ENCODE peak calls at places on chromosomes 5 and 9, in four cellular contexts. One of them, this sample, is unnamed.

GRCh38 chr9:126695186-126696090 is 81.7 kb downstream of the LMX1B start:
- DNase-seq in HCT116: no peak
- DNase-seq in HepG2: no peak
- DNase-seq in K562: no peak
- DNase-seq in this sample: no peak

GRCh38 chr5:174347183-174347582 is 301.7 kb downstream of the NSG2 start:
- DNase-seq in HCT116: no peak
- DNase-seq in HepG2: no peak
- DNase-seq in K562: no peak
- DNase-seq in this sample: no peak

GRCh38 chr9:117414906-117415583 is at the start of gene ASTN2:
- DNase-seq in HCT116: no peak
- DNase-seq in HepG2: no peak
- DNase-seq in K562: no peak
- DNase-seq in this sample: no peak

GRCh38 chr9:108550111-108550510 is 305.7 kb downstream of the ACTL7B start:
- DNase-seq in HCT116: no peak
- DNase-seq in HepG2: no peak
- DNase-seq in K562: no peak
- DNase-seq in this sample: no peak

GRCh38 chr5:124980174-124980941 is 233.9 kb upstream of the ZNF608 start:
- DNase-seq in HCT116: no peak
- DNase-seq in HepG2: no peak
- DNase-seq in K562: no peak
- DNase-seq in this sample: no peak

GRCh38 chr9:100196828-100197227 is 97.8 kb downstream of the INVS start:
- DNase-seq in HCT116: no peak
- DNase-seq in HepG2: no peak
- DNase-seq in K562: no peak
- DNase-seq in this sample: no peak

GRCh38 chr5:169429044-169429443 is 128.1 kb upstream of the SLIT3 start:
- DNase-seq in HCT116: no peak
- DNase-seq in HepG2: no peak
- DNase-seq in K562: no peak
- DNase-seq in this sample: no peak

GRCh38 chr5:73344835-73345234 is 103.7 kb downstream of the FOXD1 start:
- DNase-seq in HCT116: no peak
- DNase-seq in HepG2: no peak
- DNase-seq in K562: no peak
- DNase-seq in this sample: no peak

GRCh38 chr9:111662851-111663823 is 1.7 kb downstream of the GNG10 start:
- DNase-seq in HCT116: no peak
- DNase-seq in HepG2: no peak
- DNase-seq in K562: peak
- DNase-seq in this sample: no peak

GRCh38 chr5:67149933-67150523 is 46.6 kb downstream of the CD180 start:
- DNase-seq in HCT116: no peak
- DNase-seq in HepG2: no peak
- DNase-seq in K562: no peak
- DNase-seq in this sample: no peak

GRCh38 chr9:4066120-4066519 is 233.7 kb downstream of the GLIS3 start:
- DNase-seq in HCT116: no peak
- DNase-seq in HepG2: no peak
- DNase-seq in K562: no peak
- DNase-seq in this sample: no peak

GRCh38 chr5:139709587-139710369 is 61.6 kb downstream of the CXXC5 start:
- DNase-seq in HCT116: no peak
- DNase-seq in HepG2: no peak
- DNase-seq in K562: peak
- DNase-seq in this sample: no peak

GRCh38 chr5:28402590-28403301 is 1364.4 kb upstream of the CDH9 start:
- DNase-seq in HCT116: no peak
- DNase-seq in HepG2: no peak
- DNase-seq in K562: no peak
- DNase-seq in this sample: no peak

GRCh38 chr5:53029608-53030007 is 40.5 kb downstream of the ITGA2 start:
- DNase-seq in HCT116: no peak
- DNase-seq in HepG2: no peak
- DNase-seq in K562: no peak
- DNase-seq in this sample: no peak

GRCh38 chr9:32424616-32425015 is 40.2 kb downstream of the ACO1 start:
- DNase-seq in HCT116: no peak
- DNase-seq in HepG2: no peak
- DNase-seq in K562: no peak
- DNase-seq in this sample: no peak

GRCh38 chr9:124453586-124454191 is 3.4 kb downstream of the ADGRD2 start:
- DNase-seq in HCT116: peak
- DNase-seq in HepG2: no peak
- DNase-seq in K562: peak
- DNase-seq in this sample: no peak

GRCh38 chr9:7240569-7241311 is 483.0 kb downstream of the KDM4C start:
- DNase-seq in HCT116: no peak
- DNase-seq in HepG2: no peak
- DNase-seq in K562: no peak
- DNase-seq in this sample: no peak

GRCh38 chr9:128420651-128421473 is at the start of gene CERCAM:
- DNase-seq in HCT116: no peak
- DNase-seq in HepG2: peak
- DNase-seq in K562: peak
- DNase-seq in this sample: no peak

GRCh38 chr5:179233909-179234562 is 111.2 kb downstream of the ADAMTS2 start:
- DNase-seq in HCT116: no peak
- DNase-seq in HepG2: no peak
- DNase-seq in K562: no peak
- DNase-seq in this sample: no peak

GRCh38 chr5:39057745-39058144 is 16.5 kb downstream of the RICTOR start:
- DNase-seq in HCT116: no peak
- DNase-seq in HepG2: no peak
- DNase-seq in K562: no peak
- DNase-seq in this sample: no peak

GRCh38 chr5:107849118-107849517 is 178.4 kb upstream of the EFNA5 start:
- DNase-seq in HCT116: no peak
- DNase-seq in HepG2: no peak
- DNase-seq in K562: no peak
- DNase-seq in this sample: no peak

GRCh38 chr9:88593537-88594185 is 58.7 kb downstream of the NXNL2 start:
- DNase-seq in HCT116: peak
- DNase-seq in HepG2: peak
- DNase-seq in K562: peak
- DNase-seq in this sample: peak

GRCh38 chr9:93345630-93346239 is 105.8 kb upstream of the FAM120A start:
- DNase-seq in HCT116: no peak
- DNase-seq in HepG2: no peak
- DNase-seq in K562: no peak
- DNase-seq in this sample: no peak

GRCh38 chr9:126860757-126861466 is 473 bp downstream of the ZBTB34 start:
- DNase-seq in HCT116: no peak
- DNase-seq in HepG2: no peak
- DNase-seq in K562: no peak
- DNase-seq in this sample: no peak

GRCh38 chr9:110104201-110104845 is 103.6 kb downstream of the C9orf152 start:
- DNase-seq in HCT116: no peak
- DNase-seq in HepG2: no peak
- DNase-seq in K562: no peak
- DNase-seq in this sample: no peak

DNA sequence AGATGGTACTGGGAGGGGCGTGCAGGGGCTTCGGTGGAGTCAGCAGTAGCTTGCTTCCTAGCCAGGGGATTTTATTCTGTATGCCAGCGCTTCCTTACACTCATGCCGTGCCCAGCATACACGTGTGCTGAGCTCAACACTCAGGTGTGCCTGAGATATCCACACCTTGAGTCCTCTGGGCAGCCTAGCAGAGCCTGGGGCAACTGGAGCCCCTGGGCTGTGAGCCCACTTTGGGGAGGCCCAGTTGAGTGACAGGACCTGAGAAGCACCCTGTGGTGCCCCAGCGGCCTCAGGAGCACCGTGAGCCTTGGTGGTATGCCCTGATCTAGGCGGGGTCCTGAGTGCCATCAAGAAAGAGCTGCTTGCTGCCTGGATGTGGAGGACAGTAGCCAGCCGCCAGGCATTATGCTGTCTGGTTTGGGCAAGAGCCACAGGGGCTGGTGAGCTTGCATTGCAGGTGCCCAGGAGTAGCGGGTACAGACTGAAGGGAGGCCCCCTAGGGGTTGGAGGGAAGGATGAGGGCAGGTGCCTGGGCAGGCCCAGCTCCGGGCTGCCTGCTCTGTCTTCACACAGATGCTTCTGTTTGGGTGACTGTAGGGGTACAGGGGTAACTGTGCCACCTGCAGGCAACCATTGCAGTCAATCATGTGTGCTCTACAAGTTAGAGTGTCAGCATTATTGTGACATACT is 42.9 kb downstream of the BNIP1 start:
- DNase-seq in HCT116: peak
- DNase-seq in HepG2: peak
- DNase-seq in K562: no peak
- DNase-seq in this sample: no peak
- TF ChIP-seq TCF7L2 in HCT116: no peak
- TF ChIP-seq TCF7L2 in HepG2: no peak
- TF ChIP-seq TCF7L2 in K562: no peak
- TF ChIP-seq TCF7L2 in this sample: no peak

GRCh38 chr9:90546200-90546599 is 96.4 kb downstream of the DIRAS2 start:
- DNase-seq in HCT116: no peak
- DNase-seq in HepG2: peak
- DNase-seq in K562: no peak
- DNase-seq in this sample: no peak

GRCh38 chr9:90547896-90548295 is 94.7 kb downstream of the DIRAS2 start:
- DNase-seq in HCT116: no peak
- DNase-seq in HepG2: no peak
- DNase-seq in K562: no peak
- DNase-seq in this sample: no peak

GRCh38 chr9:90539266-90539665 is 103.4 kb downstream of the DIRAS2 start:
- DNase-seq in HCT116: no peak
- DNase-seq in HepG2: no peak
- DNase-seq in K562: no peak
- DNase-seq in this sample: no peak

GRCh38 chr9:90540734-90541133 is 101.9 kb downstream of the DIRAS2 start:
- DNase-seq in HCT116: no peak
- DNase-seq in HepG2: no peak
- DNase-seq in K562: no peak
- DNase-seq in this sample: no peak

DNA sequence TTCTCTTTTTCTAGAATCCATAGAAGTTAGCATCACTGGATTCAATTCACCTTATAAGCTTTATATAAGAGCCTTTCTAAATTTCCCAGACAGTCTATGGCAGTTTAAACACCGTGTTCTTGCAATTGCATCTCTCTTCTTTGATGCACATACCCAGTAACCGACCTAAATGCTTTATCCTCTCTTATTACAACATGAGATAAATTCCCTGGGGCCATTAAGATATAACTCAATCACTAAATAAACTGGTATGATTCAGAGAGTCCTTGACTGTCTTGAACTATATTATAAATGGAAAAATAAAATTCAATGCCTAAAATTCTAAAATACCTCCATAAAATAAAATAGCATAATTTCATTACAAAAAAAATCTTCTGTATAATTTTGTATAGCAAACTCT is 98.1 kb downstream of the DIRAS2 start:
- DNase-seq in HCT116: no peak
- DNase-seq in HepG2: no peak
- DNase-seq in K562: no peak
- DNase-seq in this sample: no peak
- H3K4me3 ChIP-seq in HCT116: no peak
- H3K4me3 ChIP-seq in HepG2: no peak
- H3K4me3 ChIP-seq in K562: no peak
- H3K4me3 ChIP-seq in this sample: no peak

DNA sequence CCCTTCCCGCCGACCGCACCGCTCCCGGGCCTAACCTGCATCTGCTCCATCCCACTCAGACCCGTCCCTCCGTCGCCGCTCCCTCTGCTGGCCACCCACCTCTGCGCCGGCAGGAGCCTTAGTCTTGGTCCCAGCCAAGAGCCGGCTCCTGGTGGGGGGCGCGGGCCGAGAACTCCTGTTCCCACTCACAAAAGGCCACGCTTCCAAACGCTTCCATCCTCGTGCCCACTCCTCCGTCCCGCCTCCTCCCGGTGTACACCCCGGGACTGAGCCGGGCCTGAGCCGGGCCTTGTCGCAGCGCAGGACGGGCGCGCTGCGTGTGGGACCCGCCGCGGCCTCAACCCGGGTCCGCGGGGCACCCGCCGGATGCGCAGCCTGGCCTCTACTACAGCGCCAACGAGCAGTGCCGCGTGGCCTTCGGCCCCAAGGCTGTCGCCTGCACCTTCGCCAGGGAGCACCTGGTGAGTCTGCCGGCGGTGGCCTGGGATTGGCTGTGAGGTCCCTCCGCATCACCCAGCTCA is 7.5 kb downstream of the ADAMTS13 start:
- DNase-seq in HCT116: no peak
- DNase-seq in HepG2: peak
- DNase-seq in K562: peak
- DNase-seq in this sample: no peak
- TF ChIP-seq TCF7L2 in HCT116: no peak
- TF ChIP-seq TCF7L2 in HepG2: no peak
- TF ChIP-seq TCF7L2 in K562: no peak
- TF ChIP-seq TCF7L2 in this sample: no peak

GRCh38 chr9:137044042-137044441 is 1.9 kb downstream of the NPDC1 start:
- DNase-seq in HCT116: no peak
- DNase-seq in HepG2: no peak
- DNase-seq in K562: no peak
- DNase-seq in this sample: no peak

GRCh38 chr9:137046094-137046787 is at the start of gene NPDC1:
- DNase-seq in HCT116: peak
- DNase-seq in HepG2: peak
- DNase-seq in K562: peak
- DNase-seq in this sample: no peak

GRCh38 chr9:137045294-137046093 is 483 bp downstream of the NPDC1 start:
- DNase-seq in HCT116: no peak
- DNase-seq in HepG2: no peak
- DNase-seq in K562: peak
- DNase-seq in this sample: no peak

GRCh38 chr9:137042751-137043727 is 2.9 kb downstream of the NPDC1 start:
- DNase-seq in HCT116: no peak
- DNase-seq in HepG2: no peak
- DNase-seq in K562: peak
- DNase-seq in this sample: no peak

DNA sequence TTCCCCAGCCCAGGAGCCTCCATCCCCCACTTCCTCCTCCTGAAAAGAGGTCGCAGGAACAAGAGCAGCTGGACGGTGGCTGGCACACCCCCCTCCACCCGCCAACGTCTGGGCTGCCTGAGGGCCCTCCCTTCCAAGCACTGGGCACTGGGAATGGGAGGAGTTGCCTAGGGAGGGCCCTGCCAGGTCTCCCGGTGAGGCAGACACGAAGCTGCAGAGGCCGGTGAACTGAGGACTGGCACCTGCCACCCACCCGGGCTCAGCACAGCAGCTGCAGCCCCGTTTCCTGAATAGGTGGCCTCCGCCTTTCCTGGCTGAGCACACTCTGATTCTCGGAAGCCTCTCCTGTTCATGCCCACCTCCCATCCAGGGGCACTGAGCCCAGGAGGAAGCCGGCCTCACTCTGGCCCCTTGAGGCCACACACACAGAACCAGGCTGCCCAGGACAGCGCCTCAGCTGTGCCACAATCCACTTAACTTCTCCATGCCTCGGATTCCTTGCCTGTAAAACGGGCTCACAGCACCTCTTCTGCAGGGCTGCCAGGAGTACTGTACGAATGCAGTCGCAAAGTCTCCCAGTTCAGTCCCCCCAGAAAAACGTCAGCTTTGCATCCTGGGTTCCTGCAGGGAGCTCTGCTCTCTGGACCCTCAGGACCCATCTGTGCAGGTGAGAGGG is 1.3 kb downstream of the NPDC1 start:
- DNase-seq in HCT116: no peak
- DNase-seq in HepG2: no peak
- DNase-seq in K562: no peak
- DNase-seq in this sample: no peak
- H3K4me3 ChIP-seq in HCT116: peak
- H3K4me3 ChIP-seq in HepG2: peak
- H3K4me3 ChIP-seq in K562: no peak
- H3K4me3 ChIP-seq in this sample: peak